ENCODE peak calls at places on chromosomes 3 and 15, in six cellular contexts. One of them, this sample, is unnamed.

GRCh38 chr3:104460477-104461406 is 906.0 kb upstream of the ALCAM start:
- DNase-seq in stimulated activated CD4-positive, alpha-beta T cell treated with anti-CD3 and anti-CD28 coated beads, TNF-alpha, amount 100 ng/mL, for 24 hours: no peak
- DNase-seq in left lung: no peak
- DNase-seq in activated T-helper 1 cell treated with anti-CD3 and anti-CD28 coated beads, Interleukin-2, amount 50 U/mL, for 16 hours: no peak
- DNase-seq in NCI-H187: no peak
- DNase-seq in naive thymus-derived CD4-positive, alpha-beta T cell: no peak
- DNase-seq in this sample: peak

GRCh38 chr3:42739401-42740158 is 33.5 kb downstream of the CCDC13 start:
- DNase-seq in left lung: peak
- DNase-seq in activated T-helper 1 cell treated with anti-CD3 and anti-CD28 coated beads, Interleukin-2, amount 50 U/mL, for 16 hours: no peak
- DNase-seq in naive thymus-derived CD4-positive, alpha-beta T cell: peak
- DNase-seq in stimulated activated CD4-positive, alpha-beta T cell treated with anti-CD3 and anti-CD28 coated beads, TNF-alpha, amount 100 ng/mL, for 24 hours: no peak
- DNase-seq in NCI-H187: no peak
- DNase-seq in this sample: no peak

GRCh38 chr3:183278479-183279088 is 25.5 kb downstream of the B3GNT5 start:
- DNase-seq in NCI-H187: no peak
- DNase-seq in naive thymus-derived CD4-positive, alpha-beta T cell: no peak
- DNase-seq in left lung: no peak
- DNase-seq in activated T-helper 1 cell treated with anti-CD3 and anti-CD28 coated beads, Interleukin-2, amount 50 U/mL, for 16 hours: no peak
- DNase-seq in stimulated activated CD4-positive, alpha-beta T cell treated with anti-CD3 and anti-CD28 coated beads, TNF-alpha, amount 100 ng/mL, for 24 hours: no peak
- DNase-seq in this sample: peak

GRCh38 chr3:10551821-10552630 is 46.6 kb upstream of the ATP2B2 start:
- DNase-seq in naive thymus-derived CD4-positive, alpha-beta T cell: peak
- DNase-seq in NCI-H187: no peak
- DNase-seq in activated T-helper 1 cell treated with anti-CD3 and anti-CD28 coated beads, Interleukin-2, amount 50 U/mL, for 16 hours: peak
- DNase-seq in left lung: peak
- DNase-seq in stimulated activated CD4-positive, alpha-beta T cell treated with anti-CD3 and anti-CD28 coated beads, TNF-alpha, amount 100 ng/mL, for 24 hours: peak
- DNase-seq in this sample: peak

GRCh38 chr3:129360705-129361460 is 67.6 kb downstream of the EFCAB12 start:
- DNase-seq in activated T-helper 1 cell treated with anti-CD3 and anti-CD28 coated beads, Interleukin-2, amount 50 U/mL, for 16 hours: no peak
- DNase-seq in naive thymus-derived CD4-positive, alpha-beta T cell: no peak
- DNase-seq in left lung: no peak
- DNase-seq in NCI-H187: no peak
- DNase-seq in stimulated activated CD4-positive, alpha-beta T cell treated with anti-CD3 and anti-CD28 coated beads, TNF-alpha, amount 100 ng/mL, for 24 hours: no peak
- DNase-seq in this sample: no peak

GRCh38 chr3:42979044-42979962 is at the start of gene GASK1A:
- DNase-seq in NCI-H187: no peak
- DNase-seq in left lung: peak
- DNase-seq in stimulated activated CD4-positive, alpha-beta T cell treated with anti-CD3 and anti-CD28 coated beads, TNF-alpha, amount 100 ng/mL, for 24 hours: no peak
- DNase-seq in activated T-helper 1 cell treated with anti-CD3 and anti-CD28 coated beads, Interleukin-2, amount 50 U/mL, for 16 hours: no peak
- DNase-seq in naive thymus-derived CD4-positive, alpha-beta T cell: peak
- DNase-seq in this sample: no peak

GRCh38 chr3:111392911-111393351 is 149.1 kb upstream of the CD96 start:
- DNase-seq in stimulated activated CD4-positive, alpha-beta T cell treated with anti-CD3 and anti-CD28 coated beads, TNF-alpha, amount 100 ng/mL, for 24 hours: no peak
- DNase-seq in NCI-H187: no peak
- DNase-seq in activated T-helper 1 cell treated with anti-CD3 and anti-CD28 coated beads, Interleukin-2, amount 50 U/mL, for 16 hours: peak
- DNase-seq in left lung: no peak
- DNase-seq in naive thymus-derived CD4-positive, alpha-beta T cell: no peak
- DNase-seq in this sample: peak

GRCh38 chr3:4670352-4670751 is 177.2 kb downstream of the ITPR1 start:
- DNase-seq in NCI-H187: no peak
- DNase-seq in stimulated activated CD4-positive, alpha-beta T cell treated with anti-CD3 and anti-CD28 coated beads, TNF-alpha, amount 100 ng/mL, for 24 hours: no peak
- DNase-seq in left lung: no peak
- DNase-seq in activated T-helper 1 cell treated with anti-CD3 and anti-CD28 coated beads, Interleukin-2, amount 50 U/mL, for 16 hours: no peak
- DNase-seq in naive thymus-derived CD4-positive, alpha-beta T cell: no peak
- DNase-seq in this sample: no peak

GRCh38 chr15:79380755-79381499 is 51.2 kb upstream of the MINAR1 start:
- DNase-seq in naive thymus-derived CD4-positive, alpha-beta T cell: peak
- DNase-seq in activated T-helper 1 cell treated with anti-CD3 and anti-CD28 coated beads, Interleukin-2, amount 50 U/mL, for 16 hours: peak
- DNase-seq in stimulated activated CD4-positive, alpha-beta T cell treated with anti-CD3 and anti-CD28 coated beads, TNF-alpha, amount 100 ng/mL, for 24 hours: peak
- DNase-seq in NCI-H187: peak
- DNase-seq in left lung: peak
- DNase-seq in this sample: peak